ENCODE peak calls at places on chromosomes 16 and 17, in five cellular contexts. One of them, this sample, is unnamed.

GRCh38 chr17:80558046-80558445 is 13.4 kb downstream of the RPTOR start:
- DNase-seq in mesenchymal stem cell: no peak
- DNase-seq in COR-L47: no peak
- DNase-seq in heart left ventricle: no peak
- DNase-seq in ureter: no peak
- DNase-seq in this sample: no peak

GRCh38 chr17:36933174-36934143 is 3.8 kb upstream of the LHX1 start:
- DNase-seq in mesenchymal stem cell: no peak
- DNase-seq in COR-L47: no peak
- DNase-seq in heart left ventricle: no peak
- DNase-seq in ureter: no peak
- DNase-seq in this sample: no peak

GRCh38 chr16:70644763-70645597 is 1.4 kb upstream of the IL34 start:
- DNase-seq in mesenchymal stem cell: no peak
- DNase-seq in COR-L47: no peak
- DNase-seq in heart left ventricle: no peak
- DNase-seq in ureter: no peak
- DNase-seq in this sample: no peak

GRCh38 chr16:78815713-78816112 is 716.3 kb downstream of the WWOX start:
- DNase-seq in mesenchymal stem cell: peak; percentile 43
- DNase-seq in COR-L47: no peak
- DNase-seq in heart left ventricle: no peak
- DNase-seq in ureter: no peak
- DNase-seq in this sample: no peak

GRCh38 chr16:73054732-73055481 is 7.0 kb upstream of the ZFHX3 start:
- DNase-seq in mesenchymal stem cell: peak; percentile 83
- DNase-seq in COR-L47: no peak
- DNase-seq in heart left ventricle: no peak
- DNase-seq in ureter: no peak
- DNase-seq in this sample: peak; percentile 60

GRCh38 chr16:86609115-86609514 is 30.8 kb downstream of the FOXL1 start:
- DNase-seq in mesenchymal stem cell: peak; percentile 92
- DNase-seq in COR-L47: no peak
- DNase-seq in heart left ventricle: no peak
- DNase-seq in ureter: no peak
- DNase-seq in this sample: no peak

GRCh38 chr16:89435051-89435450 is 55.3 kb downstream of the ANKRD11 start:
- DNase-seq in mesenchymal stem cell: no peak
- DNase-seq in COR-L47: no peak
- DNase-seq in heart left ventricle: no peak
- DNase-seq in ureter: no peak
- DNase-seq in this sample: no peak

GRCh38 chr17:1720856-1721386 is 3.6 kb upstream of the WDR81 start:
- DNase-seq in mesenchymal stem cell: peak; percentile 61
- DNase-seq in COR-L47: no peak
- DNase-seq in heart left ventricle: peak; percentile 65
- DNase-seq in ureter: peak; percentile 76
- DNase-seq in this sample: peak; percentile 29

GRCh38 chr17:30514895-30515596 is 37.8 kb downstream of the GOSR1 start:
- DNase-seq in mesenchymal stem cell: no peak
- DNase-seq in COR-L47: no peak
- DNase-seq in heart left ventricle: no peak
- DNase-seq in ureter: no peak
- DNase-seq in this sample: no peak

GRCh38 chr17:32350662-32351418 is 883 bp downstream of the ZNF207 start:
- DNase-seq in mesenchymal stem cell: peak; percentile 85
- DNase-seq in COR-L47: peak; percentile 26
- DNase-seq in heart left ventricle: no peak
- DNase-seq in ureter: peak; percentile 64
- DNase-seq in this sample: peak; percentile 56

GRCh38 chr17:5500804-5501391 is 14.5 kb downstream of the MIS12 start:
- DNase-seq in mesenchymal stem cell: peak; percentile 94
- DNase-seq in COR-L47: peak; percentile 91
- DNase-seq in heart left ventricle: peak; percentile 76
- DNase-seq in ureter: peak; percentile 79
- DNase-seq in this sample: peak; percentile 95

GRCh38 chr17:10798332-10798749 is 5.6 kb downstream of the TMEM238L start:
- DNase-seq in mesenchymal stem cell: no peak
- DNase-seq in COR-L47: no peak
- DNase-seq in heart left ventricle: no peak
- DNase-seq in ureter: peak; percentile 66
- DNase-seq in this sample: no peak

GRCh38 chr16:30998852-30999761 is 11.3 kb downstream of the STX1B start:
- DNase-seq in mesenchymal stem cell: peak; percentile 12
- DNase-seq in COR-L47: no peak
- DNase-seq in heart left ventricle: peak; percentile 42
- DNase-seq in ureter: no peak
- DNase-seq in this sample: no peak

GRCh38 chr17:33750943-33751701 is 458.0 kb upstream of the ASIC2 start:
- DNase-seq in mesenchymal stem cell: peak; percentile 47
- DNase-seq in COR-L47: peak; percentile 36
- DNase-seq in heart left ventricle: peak; percentile 56
- DNase-seq in ureter: peak; percentile 79
- DNase-seq in this sample: peak; percentile 70